ENCODE peak calls at places on chromosomes 3 and 15, in ten cellular contexts. I, H, F, N, Z, D, B, W, P and X are unnamed samples. For H3K4me1, the result is how much of the 10 kb centered on the place peaks cover.

GRCh38 chr3:8456118-8456811 is 45.4 kb upstream of the LMCD1 start:
- DNase-seq in I (no peak), H (no peak), F (no peak), N (no peak), Z (no peak), D (no peak), B (no peak), W (no peak), P (no peak), X (no peak)

GRCh38 chr3:195182470-195182795 is 88.5 kb downstream of the XXYLT1 start:
- DNase-seq in I (no peak), H (no peak), F (no peak), N (peak), Z (no peak), D (no peak), B (no peak), W (no peak), P (no peak), X (no peak)

GRCh38 chr3:138172625-138173024 is 2.1 kb downstream of the DBR1 start:
- DNase-seq in I (no peak), H (no peak), F (no peak), N (no peak), Z (no peak), D (no peak), B (no peak), W (no peak), P (no peak), X (no peak)

GRCh38 chr3:136194409-136195257 is 1.5 kb downstream of the MSL2 start:
- DNase-seq in I (peak), H (peak), F (peak), N (peak), Z (peak), D (no peak), B (no peak), W (peak), P (no peak), X (peak)

GRCh38 chr3:170467560-170467959 is 48.9 kb downstream of the CLDN11 start:
- DNase-seq in I (no peak), H (no peak), F (no peak), N (no peak), Z (no peak), D (no peak), B (no peak), W (no peak), P (no peak), X (no peak)

GRCh38 chr3:141124715-141125114 is 73.6 kb downstream of the SPSB4 start:
- DNase-seq in I (no peak), H (no peak), F (no peak), N (no peak), Z (no peak), D (no peak), B (no peak), W (no peak), P (no peak), X (no peak)

GRCh38 chr3:196995646-196996355 is 27.2 kb upstream of the PIGZ start:
- DNase-seq in I (no peak), H (no peak), F (no peak), N (no peak), Z (peak), D (no peak), B (no peak), W (no peak), P (no peak), X (no peak)

GRCh38 chr3:113896930-113897329 is 50.9 kb upstream of the ZDHHC23 start:
- DNase-seq in I (no peak), H (no peak), F (no peak), N (no peak), Z (no peak), D (no peak), B (no peak), W (no peak), P (no peak), X (no peak)

GRCh38 chr15:52234596-52235541 is 43.7 kb upstream of the GNB5 start:
- DNase-seq in I (no peak), H (no peak), F (no peak), N (no peak), Z (no peak), D (no peak), B (no peak), W (no peak), P (no peak), X (no peak)

GRCh38 chr15:57596978-57597377 is 5.3 kb downstream of the MYZAP start:
- DNase-seq in I (peak), H (no peak), F (peak), N (no peak), Z (no peak), D (no peak), B (no peak), W (no peak), P (no peak), X (no peak)

GRCh38 chr3:136343873-136344281 is 93.7 kb downstream of the PCCB start:
- DNase-seq in I (peak), H (peak), F (peak), N (peak), Z (peak), D (peak), B (peak), W (peak), P (peak), X (peak)

GRCh38 chr3:30502742-30503073 is 103.7 kb upstream of the TGFBR2 start:
- DNase-seq in I (peak), H (no peak), F (no peak), N (no peak), Z (no peak), D (no peak), B (no peak), W (no peak), P (no peak), X (no peak)

GRCh38 chr15:40767838-40768491 is 1.8 kb upstream of the C15orf62 start:
- DNase-seq in I (no peak), H (no peak), F (no peak), N (no peak), Z (no peak), D (no peak), B (no peak), W (no peak), P (no peak), X (no peak)

GRCh38 chr3:27307566-27307965 is 61.6 kb downstream of the NEK10 start:
- DNase-seq in I (no peak), H (no peak), F (no peak), N (no peak), Z (no peak), D (no peak), B (no peak), W (no peak), P (no peak), X (no peak)

GRCh38 chr15:77966540-77967290 is 110.8 kb downstream of the TBC1D2B start:
- DNase-seq in I (peak), H (no peak), F (no peak), N (peak), Z (no peak), D (no peak), B (peak), W (peak), P (peak), X (no peak)

GRCh38 chr3:193871093-193871485 is 264.9 kb upstream of the HES1 start:
- DNase-seq in I (no peak), H (no peak), F (no peak), N (no peak), Z (no peak), D (no peak), B (no peak), W (no peak), P (no peak), X (no peak)

GRCh38 chr15:31350771-31351170 is 24.1 kb downstream of the KLF13 start:
- DNase-seq in I (no peak), H (no peak), F (no peak), N (no peak), Z (no peak), D (no peak), B (no peak), W (no peak), P (no peak), X (no peak)

GRCh38 chr15:31349233-31350141 is 22.9 kb downstream of the KLF13 start:
- DNase-seq in I (no peak), H (no peak), F (peak), N (no peak), Z (peak), D (no peak), B (no peak), W (no peak), P (no peak), X (peak)

GRCh38 chr15:31352911-31353811 is 26.5 kb downstream of the KLF13 start:
- DNase-seq in I (no peak), H (peak), F (peak), N (peak), Z (peak), D (peak), B (no peak), W (peak), P (no peak), X (peak)

GRCh38 chr15:31353931-31354330 is 27.3 kb downstream of the KLF13 start:
- DNase-seq in I (no peak), H (no peak), F (peak), N (peak), Z (peak), D (peak), B (no peak), W (no peak), P (no peak), X (no peak)

GRCh38 chr15:31352283-31352880 is 25.7 kb downstream of the KLF13 start:
- DNase-seq in I (no peak), H (no peak), F (peak), N (peak), Z (peak), D (peak), B (no peak), W (no peak), P (no peak), X (peak)
- H3K4me1 ChIP-seq in I (under half), H (under half), F (half or more), N (under half), Z (half or more), D (half or more), B (half or more), W (under half), P (under half), X (half or more)

DNA sequence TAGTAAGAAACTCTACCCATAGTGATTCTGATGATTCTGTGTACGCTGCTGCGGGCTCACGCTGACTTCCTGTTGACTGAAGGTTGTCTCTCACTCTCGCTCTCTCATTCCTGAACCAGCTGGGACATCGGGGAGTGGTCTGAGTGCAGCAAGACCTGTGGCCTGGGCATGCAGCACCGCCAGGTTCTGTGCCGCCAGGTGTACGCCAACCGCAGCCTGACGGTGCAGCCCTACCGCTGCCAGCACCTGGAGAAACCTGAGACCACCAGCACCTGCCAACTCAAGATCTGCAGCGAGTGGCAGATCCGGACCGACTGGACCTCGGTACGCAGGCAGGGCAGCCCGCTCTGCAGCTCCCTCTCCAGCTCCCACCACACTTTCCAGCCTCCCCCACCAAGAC is 63.6 kb upstream of the NR2E3 start:
- DNase-seq in I (no peak), H (no peak), F (no peak), N (no peak), Z (no peak), D (no peak), B (no peak), W (no peak), P (peak), X (no peak)
- H3K27ac ChIP-seq in I (no peak), H (no peak), F (no peak), N (no peak), Z (no peak), D (no peak), B (no peak), W (no peak), P (peak), X (no peak)

GRCh38 chr15:63596666-63597032 is 538 bp upstream of the FBXL22 start:
- DNase-seq in I (no peak), H (no peak), F (no peak), N (no peak), Z (no peak), D (no peak), B (no peak), W (no peak), P (no peak), X (no peak)

GRCh38 chr15:63595688-63596087 is 1.5 kb upstream of the FBXL22 start:
- DNase-seq in I (no peak), H (no peak), F (no peak), N (no peak), Z (no peak), D (no peak), B (no peak), W (no peak), P (no peak), X (no peak)

GRCh38 chr15:63597821-63598220 is 634 bp downstream of the FBXL22 start:
- DNase-seq in I (no peak), H (no peak), F (no peak), N (no peak), Z (no peak), D (no peak), B (no peak), W (peak), P (no peak), X (no peak)

GRCh38 chr15:63598467-63599400 is 1.5 kb downstream of the FBXL22 start:
- DNase-seq in I (no peak), H (peak), F (peak), N (no peak), Z (no peak), D (no peak), B (no peak), W (no peak), P (no peak), X (peak)

GRCh38 chr15:63597033-63597790 is at the start of gene FBXL22:
- DNase-seq in I (no peak), H (no peak), F (peak), N (no peak), Z (peak), D (peak), B (no peak), W (no peak), P (no peak), X (peak)
- H3K4me1 ChIP-seq in I (under half), H (half or more), F (under half), N (under half), Z (half or more), D (under half), B (half or more), W (under half), P (under half), X (under half)

GRCh38 chr3:122642935-122643334 is 37.7 kb upstream of the PARP14 start:
- DNase-seq in I (no peak), H (no peak), F (no peak), N (no peak), Z (no peak), D (no peak), B (no peak), W (no peak), P (no peak), X (no peak)

GRCh38 chr3:122640437-122640999 is 40.1 kb upstream of the PARP14 start:
- DNase-seq in I (no peak), H (no peak), F (no peak), N (no peak), Z (no peak), D (no peak), B (no peak), W (no peak), P (no peak), X (no peak)

GRCh38 chr3:122646146-122646988 is 34.3 kb upstream of the PARP14 start:
- DNase-seq in I (no peak), H (no peak), F (no peak), N (no peak), Z (no peak), D (no peak), B (no peak), W (no peak), P (no peak), X (no peak)
- H3K27ac ChIP-seq in I (no peak), H (no peak), F (no peak), N (peak), Z (no peak), D (no peak), B (no peak), W (no peak), P (no peak), X (no peak)

GRCh38 chr3:49030331-49030730 is 1.1 kb upstream of the IMPDH2 start:
- DNase-seq in I (no peak), H (no peak), F (no peak), N (no peak), Z (no peak), D (no peak), B (no peak), W (no peak), P (no peak), X (no peak)

GRCh38 chr3:49028673-49029562 is at the start of gene IMPDH2:
- DNase-seq in I (peak), H (peak), F (peak), N (peak), Z (peak), D (peak), B (peak), W (peak), P (no peak), X (peak)

GRCh38 chr3:49029563-49029884 is 326 bp upstream of the IMPDH2 start:
- DNase-seq in I (no peak), H (no peak), F (no peak), N (no peak), Z (no peak), D (no peak), B (peak), W (no peak), P (no peak), X (no peak)

GRCh38 chr3:49035278-49035677 is 6.1 kb upstream of the IMPDH2 start:
- DNase-seq in I (no peak), H (no peak), F (no peak), N (no peak), Z (no peak), D (no peak), B (no peak), W (no peak), P (no peak), X (no peak)

GRCh38 chr3:49032646-49033304 is 3.6 kb upstream of the IMPDH2 start:
- DNase-seq in I (peak), H (no peak), F (no peak), N (peak), Z (no peak), D (no peak), B (no peak), W (no peak), P (no peak), X (no peak)
- H3K4me1 ChIP-seq in I (under half), H (under half), F (under half), N (under half), Z (under half), D (under half), B (under half), W (under half), P (under half), X (under half)

GRCh38 chr3:187044871-187045552 is 94.3 kb downstream of the RPL39L start:
- DNase-seq in I (no peak), H (peak), F (peak), N (no peak), Z (peak), D (peak), B (no peak), W (no peak), P (no peak), X (peak)
- H3K27ac ChIP-seq in I (no peak), H (no peak), F (no peak), N (no peak), Z (peak), D (peak), B (no peak), W (no peak), P (no peak), X (no peak)

GRCh38 chr3:179731544-179731943 is 78.7 kb downstream of the USP13 start:
- DNase-seq in I (no peak), H (no peak), F (no peak), N (no peak), Z (no peak), D (no peak), B (no peak), W (no peak), P (no peak), X (no peak)
- H3K4me1 ChIP-seq in I (under half), H (under half), F (under half), N (under half), Z (half or more), D (under half), B (under half), W (under half), P (under half), X (under half)